ENCODE peak calls at places on chromosomes 4 and X, in five cellular contexts. H is uterus; F is AG04450; Y is Panc1; I is CD8-positive, alpha-beta T cell. G is an unnamed sample.

GRCh38 chr4:113355550-113356371 is 306.3 kb downstream of the ANK2 start:
- DNase-seq in I (peak; percentile 60), H (peak; percentile 17), F (peak; percentile 32), Y (no peak), G (no peak)

GRCh38 chr4:21900211-21900610 is 48.4 kb downstream of the KCNIP4 start:
- DNase-seq in H (no peak), F (no peak), I (no peak), Y (no peak), G (no peak)

GRCh38 chr4:105281016-105281415 is 134.3 kb downstream of the TET2 start:
- DNase-seq in H (no peak), I (no peak), F (no peak), Y (no peak), G (no peak)

GRCh38 chr4:64857815-64858214 is 448.6 kb upstream of the TECRL start:
- DNase-seq in I (no peak), H (no peak), Y (no peak), F (no peak), G (no peak)

GRCh38 chr4:3296651-3297050 is 3.8 kb downstream of the RGS12 start:
- DNase-seq in I (peak; percentile 7), F (no peak), H (no peak), Y (no peak), G (no peak)

GRCh38 chr4:127204326-127204725 is 428.4 kb upstream of the INTU start:
- DNase-seq in Y (no peak), F (no peak), H (no peak), I (no peak), G (no peak)

GRCh38 chrX:72305286-72306084 is at the start of gene CITED1:
- DNase-seq in I (no peak), H (no peak), Y (no peak), F (no peak), G (no peak)

GRCh38 chrX:147736045-147736444 is 175.7 kb upstream of the FMR1 start:
- DNase-seq in H (no peak), F (no peak), I (no peak), Y (no peak), G (no peak)

GRCh38 chr4:101914761-101915160 is 124.2 kb downstream of the BANK1 start:
- DNase-seq in F (no peak), H (no peak), Y (no peak), I (no peak), G (no peak)

GRCh38 chr4:2902126-2902525 is 58.5 kb downstream of the ADD1 start:
- DNase-seq in H (no peak), F (no peak), I (no peak), Y (no peak), G (no peak)

GRCh38 chr4:93779228-93779627 is 49.3 kb upstream of the ATOH1 start:
- DNase-seq in F (no peak), H (no peak), Y (no peak), I (no peak), G (no peak)

GRCh38 chr4:159191989-159192388 is 89.1 kb downstream of the RAPGEF2 start:
- DNase-seq in Y (no peak), F (no peak), H (no peak), I (no peak), G (no peak)

GRCh38 chr4:102441978-102442890 is 58.9 kb upstream of the NFKB1 start:
- DNase-seq in I (no peak), F (no peak), H (no peak), Y (no peak), G (no peak)

GRCh38 chr4:47791978-47792377 is 45.9 kb downstream of the CORIN start:
- DNase-seq in H (no peak), F (no peak), Y (no peak), I (no peak), G (no peak)

GRCh38 chr4:94452476-94453300 is 946 bp downstream of the PDLIM5 start:
- DNase-seq in Y (no peak), I (peak; percentile 12), F (peak; percentile 63), H (peak; percentile 91), G (peak; percentile 45)

GRCh38 chr4:59704621-59705020 is 1495.5 kb upstream of the ADGRL3 start:
- DNase-seq in F (no peak), Y (no peak), I (no peak), H (no peak), G (no peak)

GRCh38 chr4:33649015-33649414 is 2595.3 kb downstream of the ARAP2 start:
- DNase-seq in I (no peak), F (no peak), Y (no peak), H (no peak), G (no peak)

GRCh38 chrX:281166-281999 is at the start of gene PLCXD1:
- DNase-seq in F (peak; percentile 21), Y (no peak), H (no peak), I (no peak), G (no peak)

GRCh38 chr4:20041838-20042237 is 209.9 kb upstream of the SLIT2 start:
- DNase-seq in H (no peak), F (no peak), I (no peak), Y (no peak), G (no peak)

GRCh38 chr4:110916505-110916904 is 293.6 kb upstream of the PITX2 start:
- DNase-seq in Y (no peak), I (no peak), H (no peak), F (no peak), G (no peak)

GRCh38 chr4:159002950-159003349 is 99.9 kb upstream of the RAPGEF2 start:
- DNase-seq in F (peak; percentile 34), H (no peak), Y (no peak), I (no peak), G (no peak)

GRCh38 chr4:8245879-8246833 is 23.4 kb upstream of the HTRA3 start:
- DNase-seq in F (no peak), Y (no peak), H (no peak), I (no peak), G (no peak)

GRCh38 chrX:132216283-132216682 is 3.0 kb downstream of the RAP2C start:
- DNase-seq in F (no peak), I (no peak), H (peak; percentile 58), Y (no peak), G (no peak)
- H3K27ac ChIP-seq in F (no peak overlapping the region), I (peak overlapping the region; percentile 97), H (peak overlapping the region; percentile 99), Y (peak overlapping the region; percentile 98), G (no peak overlapping the region)

GRCh38 chr4:147836807-147837206 is 104.9 kb downstream of the ARHGAP10 start:
- DNase-seq in I (no peak), F (no peak), H (no peak), Y (no peak), G (no peak)
- H3K27ac ChIP-seq in I (no peak overlapping the region), F (no peak overlapping the region), H (peak overlapping the region; percentile 30), Y (no peak overlapping the region), G (no peak overlapping the region)

GRCh38 chr4:154004859-154005520 is 216.1 kb upstream of the SFRP2 start:
- DNase-seq in I (no peak), Y (no peak), F (no peak), H (peak; percentile 63), G (no peak)
- H3K27ac ChIP-seq in I (no peak overlapping the region), Y (no peak overlapping the region), F (no peak overlapping the region), H (peak overlapping the region; percentile 49), G (no peak overlapping the region)

DNA sequence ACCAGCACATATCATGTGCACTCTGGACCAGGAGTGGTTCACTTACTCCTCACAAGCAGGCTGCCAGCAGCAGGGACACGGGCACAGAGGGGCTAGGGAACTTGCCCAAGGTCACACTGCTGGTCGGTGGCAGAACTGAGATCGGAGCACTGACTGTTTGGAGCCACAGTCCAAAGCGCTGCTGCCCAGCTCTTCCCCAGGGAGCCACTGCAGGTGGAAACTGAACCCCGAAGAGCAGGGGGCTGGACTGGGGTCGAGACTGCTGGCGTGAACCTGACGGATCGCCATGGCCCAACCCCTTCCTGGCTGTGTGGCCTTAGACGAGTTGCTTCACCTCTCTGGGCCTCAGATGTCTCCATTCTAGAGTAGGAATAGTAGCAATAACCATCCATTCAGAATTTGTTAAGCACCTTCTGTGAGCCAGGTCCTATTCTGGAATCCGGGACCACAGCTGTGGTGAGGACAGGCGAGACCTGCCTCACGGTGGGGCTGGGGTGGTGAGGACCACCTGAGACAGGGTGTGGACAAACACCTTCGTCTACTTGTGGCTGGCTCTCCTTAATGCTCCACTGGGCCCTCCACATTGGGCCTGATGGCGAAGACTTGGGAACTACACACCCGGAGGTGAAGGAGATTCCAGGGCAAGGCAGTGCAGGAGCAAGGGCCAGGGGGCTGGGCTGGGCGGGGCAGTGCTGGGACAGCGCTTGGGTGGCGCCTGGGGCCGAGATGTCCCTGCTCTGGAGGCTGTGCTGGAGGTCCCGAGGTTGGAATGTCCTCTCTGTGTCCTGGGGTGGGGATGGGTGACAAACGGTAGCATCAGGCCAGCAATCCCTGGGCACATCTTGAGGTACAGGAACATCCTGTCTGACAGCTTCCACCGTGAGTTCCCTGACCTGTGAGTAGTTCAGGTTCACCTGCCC is 32.0 kb upstream of the KIAA0232 start:
- DNase-seq in F (no peak), I (no peak), H (no peak), Y (no peak), G (no peak)
- H3K27ac ChIP-seq in F (no peak overlapping the region), I (no peak overlapping the region), H (no peak overlapping the region), Y (peak overlapping the region; percentile 69), G (no peak overlapping the region)

DNA sequence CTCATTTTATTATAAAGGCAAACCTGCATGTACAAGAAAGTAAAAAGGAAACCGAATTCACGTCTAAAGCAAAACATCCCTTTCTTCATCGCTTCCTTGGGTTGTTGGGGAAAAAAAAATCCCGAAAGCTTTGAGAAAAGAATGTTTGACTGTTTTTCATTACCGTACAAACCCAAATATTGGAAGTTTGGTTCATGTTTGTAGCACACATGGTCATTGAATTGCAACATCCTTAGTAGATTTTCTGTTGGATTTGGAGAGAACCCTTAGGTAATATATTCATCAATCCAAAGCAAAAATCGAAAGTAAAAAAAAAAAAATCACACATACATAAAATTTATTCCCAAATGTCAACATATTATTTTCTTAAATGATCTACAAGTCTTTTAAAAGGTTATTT is 420.3 kb downstream of the MAPK10 start:
- DNase-seq in F (no peak), H (no peak), I (no peak), Y (no peak), G (no peak)
- H3K27ac ChIP-seq in F (no peak overlapping the region), H (no peak overlapping the region), I (no peak overlapping the region), Y (no peak overlapping the region), G (no peak overlapping the region)

DNA sequence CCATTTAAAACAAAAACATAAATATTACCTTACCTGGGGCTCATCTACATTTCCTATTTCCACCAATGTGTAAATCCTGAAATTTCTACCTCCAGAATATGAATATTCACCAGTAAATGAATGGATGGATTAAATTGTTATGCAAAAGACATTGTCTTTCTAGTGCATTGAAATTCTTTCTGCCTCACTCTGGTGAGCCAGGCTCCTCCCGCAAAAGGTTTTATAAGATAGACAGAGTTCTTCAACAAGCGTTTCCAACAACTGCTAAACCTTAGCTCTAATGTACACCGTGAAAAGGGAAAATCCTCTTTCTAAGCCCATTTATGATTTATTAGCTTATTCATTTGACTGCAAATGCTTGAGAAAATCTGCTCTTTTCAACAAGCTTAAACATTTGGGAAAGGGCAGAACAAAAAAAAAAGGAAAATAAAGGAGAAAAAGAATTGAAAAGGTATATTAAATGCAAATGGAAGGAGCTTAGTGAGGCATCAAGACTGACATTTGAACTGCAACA is 72.0 kb downstream of the LDB2 start:
- DNase-seq in H (no peak), Y (no peak), I (no peak), F (no peak), G (no peak)
- H3K27ac ChIP-seq in H (no peak overlapping the region), Y (no peak overlapping the region), I (no peak overlapping the region), F (no peak overlapping the region), G (no peak overlapping the region)

GRCh38 chr4:139745111-139745639 is 79.6 kb downstream of the MGST2 start:
- DNase-seq in I (no peak), H (no peak), Y (no peak), F (no peak), G (no peak)
- H3K27ac ChIP-seq in I (no peak overlapping the region), H (no peak overlapping the region), Y (no peak overlapping the region), F (no peak overlapping the region), G (no peak overlapping the region)

G was measured in substantia nigra.